ENCODE peak calls at places on chromosome 13, in eight cellular contexts. M, Z, B, L, Y, G, V and I are unnamed samples.

GRCh38 chr13:38012096-38012495 is 142.5 kb upstream of the TRPC4 start:
- DNase-seq in M (no peak), Z (no peak), B (no peak), L (no peak), Y (no peak), G (no peak), V (no peak), I (no peak)

GRCh38 chr13:106490887-106491321 is 44.6 kb downstream of the EFNB2 start:
- DNase-seq in M (peak), Z (no peak), B (no peak), L (peak), Y (no peak), G (no peak), V (no peak), I (no peak)

GRCh38 chr13:36526897-36527296 is 94.6 kb downstream of the CCNA1 start:
- DNase-seq in M (no peak), Z (no peak), B (no peak), L (no peak), Y (no peak), G (no peak), V (no peak), I (no peak)

GRCh38 chr13:23644527-23644926 is 74.3 kb downstream of the TNFRSF19 start:
- DNase-seq in M (no peak), Z (no peak), B (no peak), L (no peak), Y (no peak), G (no peak), V (no peak), I (no peak)

GRCh38 chr13:44197791-44198770 is 175.5 kb upstream of the SERP2 start:
- DNase-seq in M (no peak), Z (peak), B (no peak), L (peak), Y (no peak), G (no peak), V (no peak), I (no peak)

GRCh38 chr13:110471833-110472162 is 89.7 kb downstream of the RAB20 start:
- DNase-seq in M (no peak), Z (no peak), B (peak), L (no peak), Y (no peak), G (no peak), V (no peak), I (no peak)

GRCh38 chr13:27194895-27195764 is 23.5 kb upstream of the USP12 start:
- DNase-seq in M (no peak), Z (no peak), B (no peak), L (no peak), Y (peak), G (no peak), V (no peak), I (peak)

GRCh38 chr13:68908879-68909278 is 1198.7 kb upstream of the ATXN8OS start:
- DNase-seq in M (no peak), Z (no peak), B (no peak), L (no peak), Y (no peak), G (no peak), V (no peak), I (no peak)

GRCh38 chr13:111048387-111048786 is 66.7 kb upstream of the ARHGEF7 start:
- DNase-seq in M (no peak), Z (no peak), B (no peak), L (no peak), Y (no peak), G (no peak), V (no peak), I (no peak)

GRCh38 chr13:25300861-25301346 is 521 bp upstream of the NUP58 start:
- DNase-seq in M (no peak), Z (no peak), B (peak), L (no peak), Y (no peak), G (no peak), V (peak), I (no peak)